ENCODE peak calls at places on chromosome 2, in ten cellular contexts. One of them, this sample, is unnamed.

GRCh38 chr2:147660680-147661079 is 184.1 kb upstream of the ACVR2A start:
- DNase-seq in memory B cell: no peak
- DNase-seq in NCI-H2081 treated with DMSO at 0.1 percent for 48 hours: no peak
- DNase-seq in LHCN-M2: no peak
- DNase-seq in hepatocyte: no peak
- DNase-seq in AG09319: no peak
- DNase-seq in neuronal stem cell: no peak
- DNase-seq in Peyer's patch: no peak
- DNase-seq in hypothalamus: no peak
- DNase-seq in activated B cell treated with CpG ODN at 0.5 μM for 24 hours: no peak
- DNase-seq in this sample: no peak

GRCh38 chr2:46431481-46432235 is 47.7 kb upstream of the TMEM247 start:
- DNase-seq in hepatocyte: no peak
- DNase-seq in activated B cell treated with CpG ODN at 0.5 μM for 24 hours: no peak
- DNase-seq in AG09319: no peak
- DNase-seq in Peyer's patch: no peak
- DNase-seq in neuronal stem cell: no peak
- DNase-seq in hypothalamus: no peak
- DNase-seq in memory B cell: no peak
- DNase-seq in LHCN-M2: peak
- DNase-seq in NCI-H2081 treated with DMSO at 0.1 percent for 48 hours: no peak
- DNase-seq in this sample: no peak

GRCh38 chr2:158667567-158667966 is 127.5 kb upstream of the DAPL1 start:
- DNase-seq in LHCN-M2: no peak
- DNase-seq in hepatocyte: no peak
- DNase-seq in activated B cell treated with CpG ODN at 0.5 μM for 24 hours: no peak
- DNase-seq in neuronal stem cell: no peak
- DNase-seq in memory B cell: no peak
- DNase-seq in AG09319: no peak
- DNase-seq in Peyer's patch: no peak
- DNase-seq in NCI-H2081 treated with DMSO at 0.1 percent for 48 hours: no peak
- DNase-seq in hypothalamus: no peak
- DNase-seq in this sample: no peak

GRCh38 chr2:9889812-9890261 is 46.6 kb downstream of the TAF1B start:
- DNase-seq in activated B cell treated with CpG ODN at 0.5 μM for 24 hours: no peak
- DNase-seq in hepatocyte: no peak
- DNase-seq in LHCN-M2: no peak
- DNase-seq in neuronal stem cell: peak
- DNase-seq in NCI-H2081 treated with DMSO at 0.1 percent for 48 hours: no peak
- DNase-seq in Peyer's patch: no peak
- DNase-seq in AG09319: no peak
- DNase-seq in memory B cell: no peak
- DNase-seq in hypothalamus: no peak
- DNase-seq in this sample: no peak

GRCh38 chr2:165772183-165772582 is 21.9 kb downstream of the GALNT3 start:
- DNase-seq in hypothalamus: no peak
- DNase-seq in Peyer's patch: no peak
- DNase-seq in activated B cell treated with CpG ODN at 0.5 μM for 24 hours: no peak
- DNase-seq in memory B cell: no peak
- DNase-seq in NCI-H2081 treated with DMSO at 0.1 percent for 48 hours: no peak
- DNase-seq in LHCN-M2: no peak
- DNase-seq in AG09319: no peak
- DNase-seq in hepatocyte: no peak
- DNase-seq in neuronal stem cell: no peak
- DNase-seq in this sample: no peak

GRCh38 chr2:175834472-175834871 is 167.6 kb downstream of the LNPK start:
- DNase-seq in AG09319: no peak
- DNase-seq in hypothalamus: no peak
- DNase-seq in hepatocyte: no peak
- DNase-seq in activated B cell treated with CpG ODN at 0.5 μM for 24 hours: no peak
- DNase-seq in Peyer's patch: no peak
- DNase-seq in neuronal stem cell: no peak
- DNase-seq in memory B cell: no peak
- DNase-seq in LHCN-M2: no peak
- DNase-seq in NCI-H2081 treated with DMSO at 0.1 percent for 48 hours: no peak
- DNase-seq in this sample: no peak

GRCh38 chr2:64327510-64328414 is 126.2 kb upstream of the LGALSL start:
- DNase-seq in LHCN-M2: peak
- DNase-seq in NCI-H2081 treated with DMSO at 0.1 percent for 48 hours: no peak
- DNase-seq in AG09319: no peak
- DNase-seq in neuronal stem cell: no peak
- DNase-seq in hypothalamus: peak
- DNase-seq in activated B cell treated with CpG ODN at 0.5 μM for 24 hours: peak
- DNase-seq in memory B cell: peak
- DNase-seq in hepatocyte: peak
- DNase-seq in Peyer's patch: peak
- DNase-seq in this sample: no peak

GRCh38 chr2:191244350-191244749 is 854 bp upstream of the MYO1B start:
- DNase-seq in Peyer's patch: no peak
- DNase-seq in AG09319: no peak
- DNase-seq in memory B cell: no peak
- DNase-seq in hepatocyte: no peak
- DNase-seq in LHCN-M2: no peak
- DNase-seq in hypothalamus: no peak
- DNase-seq in neuronal stem cell: no peak
- DNase-seq in activated B cell treated with CpG ODN at 0.5 μM for 24 hours: no peak
- DNase-seq in NCI-H2081 treated with DMSO at 0.1 percent for 48 hours: no peak
- DNase-seq in this sample: no peak

GRCh38 chr2:46703588-46703987 is 212.0 kb downstream of the MCFD2 start:
- DNase-seq in NCI-H2081 treated with DMSO at 0.1 percent for 48 hours: no peak
- DNase-seq in neuronal stem cell: no peak
- DNase-seq in Peyer's patch: no peak
- DNase-seq in hepatocyte: no peak
- DNase-seq in AG09319: no peak
- DNase-seq in hypothalamus: no peak
- DNase-seq in memory B cell: no peak
- DNase-seq in activated B cell treated with CpG ODN at 0.5 μM for 24 hours: no peak
- DNase-seq in LHCN-M2: no peak
- DNase-seq in this sample: no peak

GRCh38 chr2:134275058-134275862 is 21.4 kb downstream of the MGAT5 start:
- DNase-seq in NCI-H2081 treated with DMSO at 0.1 percent for 48 hours: no peak
- DNase-seq in neuronal stem cell: no peak
- DNase-seq in hypothalamus: no peak
- DNase-seq in Peyer's patch: peak
- DNase-seq in AG09319: no peak
- DNase-seq in hepatocyte: no peak
- DNase-seq in LHCN-M2: no peak
- DNase-seq in memory B cell: peak
- DNase-seq in activated B cell treated with CpG ODN at 0.5 μM for 24 hours: peak
- DNase-seq in this sample: no peak

GRCh38 chr2:150211164-150211631 is 276.3 kb downstream of the RND3 start:
- DNase-seq in AG09319: peak
- DNase-seq in hepatocyte: no peak
- DNase-seq in LHCN-M2: peak
- DNase-seq in neuronal stem cell: no peak
- DNase-seq in activated B cell treated with CpG ODN at 0.5 μM for 24 hours: no peak
- DNase-seq in NCI-H2081 treated with DMSO at 0.1 percent for 48 hours: no peak
- DNase-seq in Peyer's patch: no peak
- DNase-seq in memory B cell: no peak
- DNase-seq in hypothalamus: no peak
- DNase-seq in this sample: no peak

GRCh38 chr2:132754392-132754791 is 84.4 kb upstream of the LYPD1 start:
- DNase-seq in activated B cell treated with CpG ODN at 0.5 μM for 24 hours: no peak
- DNase-seq in LHCN-M2: no peak
- DNase-seq in hepatocyte: no peak
- DNase-seq in Peyer's patch: no peak
- DNase-seq in NCI-H2081 treated with DMSO at 0.1 percent for 48 hours: no peak
- DNase-seq in AG09319: no peak
- DNase-seq in neuronal stem cell: no peak
- DNase-seq in hypothalamus: no peak
- DNase-seq in memory B cell: no peak
- DNase-seq in this sample: no peak

GRCh38 chr2:205714058-205714776 is 31.9 kb downstream of the NRP2 start:
- DNase-seq in hepatocyte: no peak
- DNase-seq in activated B cell treated with CpG ODN at 0.5 μM for 24 hours: no peak
- DNase-seq in NCI-H2081 treated with DMSO at 0.1 percent for 48 hours: no peak
- DNase-seq in AG09319: no peak
- DNase-seq in neuronal stem cell: no peak
- DNase-seq in hypothalamus: no peak
- DNase-seq in Peyer's patch: no peak
- DNase-seq in memory B cell: peak
- DNase-seq in LHCN-M2: no peak
- DNase-seq in this sample: no peak

GRCh38 chr2:26840937-26841610 is 6.9 kb upstream of the DPYSL5 start:
- DNase-seq in activated B cell treated with CpG ODN at 0.5 μM for 24 hours: no peak
- DNase-seq in AG09319: no peak
- DNase-seq in hypothalamus: no peak
- DNase-seq in neuronal stem cell: no peak
- DNase-seq in NCI-H2081 treated with DMSO at 0.1 percent for 48 hours: no peak
- DNase-seq in memory B cell: no peak
- DNase-seq in LHCN-M2: no peak
- DNase-seq in Peyer's patch: no peak
- DNase-seq in hepatocyte: no peak
- DNase-seq in this sample: no peak

This sample was measured in kidney.